ENCODE peak calls at places on chromosomes 13 and 19, in eight cellular contexts. K is naive thymus-derived CD4-positive, alpha-beta T cell; S is naive B cell; A is activated naive CD4-positive, alpha-beta T cell treated with anti-CD3 and anti-CD28 coated beads, Interleukin-2, amount 10 ng/mL, durations not matched to agents 7 days and 5 days; F is activated CD4-positive, alpha-beta memory T cell treated with anti-CD3 and anti-CD28 coated beads, Interleukin-2, amount 10 ng/mL, durations not matched to agents 7 days and 5 days; R is cardiac muscle cell; T is AG10803; C is NCI-H345. G is an unnamed sample.

GRCh38 chr13:20713751-20714150 is 10.3 kb downstream of the IL17D start:
- DNase-seq in K (no peak), S (no peak), A (no peak), F (no peak), R (no peak), T (peak; percentile 74), C (no peak), G (peak; percentile 53)

GRCh38 chr13:31860002-31860401 is 120.7 kb downstream of the RXFP2 start:
- DNase-seq in K (no peak), S (no peak), A (no peak), F (no peak), R (no peak), T (no peak), C (no peak), G (no peak)

GRCh38 chr13:19179916-19180315 is 1.7 kb downstream of the TUBA3C start:
- DNase-seq in K (no peak), S (no peak), A (no peak), F (no peak), R (no peak), T (no peak), C (no peak), G (no peak)

GRCh38 chr19:18059297-18059696 is 27.4 kb downstream of the IL12RB1 start:
- DNase-seq in K (no peak), S (no peak), A (peak; percentile 31), F (no peak), R (no peak), T (no peak), C (no peak), G (no peak)

GRCh38 chr13:67101730-67102467 is 128.2 kb downstream of the PCDH9 start:
- DNase-seq in K (no peak), S (no peak), A (no peak), F (no peak), R (no peak), T (no peak), C (no peak), G (peak; percentile 30)

GRCh38 chr19:45757696-45758095 is 11.4 kb downstream of the SIX5 start:
- DNase-seq in K (no peak), S (no peak), A (no peak), F (no peak), R (no peak), T (no peak), C (no peak), G (no peak)

GRCh38 chr19:42283248-42284065 is 14.4 kb downstream of the CIC start:
- DNase-seq in K (peak; percentile 94), S (peak; percentile 95), A (peak; percentile 97), F (peak; percentile 97), R (peak; percentile 97), T (peak; percentile 92), C (peak; percentile 93), G (peak; percentile 75)

GRCh38 chr13:56622840-56623239 is 517.9 kb upstream of the PRR20A start:
- DNase-seq in K (no peak), S (no peak), A (no peak), F (no peak), R (no peak), T (no peak), C (no peak), G (no peak)

GRCh38 chr19:18220632-18221275 is 5.5 kb downstream of the PDE4C start:
- DNase-seq in K (no peak), S (no peak), A (peak; percentile 34), F (no peak), R (no peak), T (no peak), C (peak; percentile 26), G (no peak)

GRCh38 chr19:28883241-28883693 is 329.7 kb downstream of the UQCRFS1 start:
- DNase-seq in K (no peak), S (no peak), A (no peak), F (no peak), R (peak; percentile 74), T (peak; percentile 68), C (no peak), G (no peak)

GRCh38 chr13:23705578-23705977 is 135.4 kb downstream of the TNFRSF19 start:
- DNase-seq in K (no peak), S (no peak), A (no peak), F (no peak), R (no peak), T (peak; percentile 43), C (no peak), G (no peak)

GRCh38 chr19:35495107-35496064 is 5.1 kb upstream of the KRTDAP start:
- DNase-seq in K (peak; percentile 38), S (peak; percentile 59), A (peak; percentile 74), F (peak; percentile 67), R (peak; percentile 84), T (peak; percentile 60), C (peak; percentile 77), G (peak; percentile 21)

GRCh38 chr19:3250675-3251074 is 26.2 kb downstream of the CELF5 start:
- DNase-seq in K (no peak), S (no peak), A (peak; percentile 55), F (peak; percentile 42), R (no peak), T (no peak), C (no peak), G (no peak)

GRCh38 chr13:19940106-19940505 is 18.4 kb upstream of the ZMYM2 start:
- DNase-seq in K (no peak), S (no peak), A (no peak), F (no peak), R (no peak), T (no peak), C (no peak), G (no peak)

GRCh38 chr19:40055832-40056504 is at the start of gene ZNF780B:
- DNase-seq in K (peak; percentile 68), S (peak; percentile 70), A (peak; percentile 87), F (peak; percentile 82), R (peak; percentile 75), T (peak; percentile 48), C (peak; percentile 88), G (peak; percentile 45)

GRCh38 chr19:43318203-43318602 is 35.3 kb upstream of the CD177 start:
- DNase-seq in K (no peak), S (no peak), A (no peak), F (no peak), R (no peak), T (no peak), C (no peak), G (no peak)

GRCh38 chr19:932647-933552 is 7.1 kb downstream of the ARID3A start:
- DNase-seq in K (no peak), S (peak; percentile 33), A (peak; percentile 73), F (peak; percentile 31), R (peak; percentile 71), T (peak; percentile 93), C (no peak), G (peak; percentile 87)

GRCh38 chr19:32599736-32600157 is 18.8 kb downstream of the PDCD5 start:
- DNase-seq in K (peak; percentile 22), S (peak; percentile 40), A (peak; percentile 55), F (peak; percentile 44), R (peak; percentile 63), T (peak; percentile 70), C (peak; percentile 76), G (peak; percentile 44)

GRCh38 chr19:33430674-33431277 is 57.3 kb downstream of the CEBPG start:
- DNase-seq in K (no peak), S (peak; percentile 21), A (peak; percentile 78), F (peak; percentile 70), R (peak; percentile 76), T (peak; percentile 62), C (peak; percentile 80), G (peak; percentile 40)

GRCh38 chr13:98930014-98930625 is 47.7 kb downstream of the DOCK9 start:
- DNase-seq in K (no peak), S (no peak), A (peak; percentile 36), F (no peak), R (no peak), T (no peak), C (no peak), G (no peak)

GRCh38 chr19:4524808-4525562 is 6.7 kb upstream of the PLIN4 start:
- DNase-seq in K (peak; percentile 19), S (peak; percentile 43), A (peak; percentile 82), F (peak; percentile 75), R (peak; percentile 53), T (peak; percentile 21), C (peak; percentile 23), G (no peak)

GRCh38 chr19:50794074-50794777 is 4.0 kb downstream of the ACP4 start:
- DNase-seq in K (no peak), S (no peak), A (no peak), F (peak; percentile 29), R (no peak), T (no peak), C (peak; percentile 28), G (no peak)